ENCODE peak calls at places on chromosomes 3 and 15, in ten cellular contexts. O, G, C, I, F, W, K, E, V and S are unnamed samples.

GRCh38 chr15:22241451-22241850 is 161.1 kb downstream of the OR4M2 start:
- DNase-seq in O (no peak), C (no peak), V (no peak), K (no peak), G (no peak), I (no peak), E (no peak), F (no peak), W (no peak), S (no peak)

GRCh38 chr15:60580650-60581415 is 101.9 kb upstream of the ICE2 start:
- DNase-seq in W (no peak), G (no peak), I (no peak), K (no peak), F (no peak), O (peak; percentile 29), C (no peak), E (no peak), V (no peak), S (no peak)

GRCh38 chr15:90266061-90266431 is 574 bp downstream of the NGRN start:
- DNase-seq in W (peak; percentile 60), I (no peak), O (peak; percentile 70), F (peak; percentile 73), V (peak; percentile 46), C (peak; percentile 48), E (no peak), K (no peak), G (no peak), S (no peak)

GRCh38 chr3:127172670-127173515 is 20.0 kb upstream of the PRR23E start:
- DNase-seq in O (peak; percentile 16), I (peak; percentile 84), E (no peak), C (no peak), F (no peak), G (no peak), V (no peak), W (no peak), K (no peak), S (no peak)

GRCh38 chr15:39362832-39363561 is 217.9 kb upstream of the THBS1 start:
- DNase-seq in O (no peak), F (no peak), W (no peak), E (no peak), K (no peak), V (no peak), G (no peak), I (no peak), C (no peak), S (no peak)

GRCh38 chr15:78355185-78355584 is 15.0 kb downstream of the CRABP1 start:
- DNase-seq in V (no peak), C (no peak), E (no peak), W (no peak), K (no peak), O (no peak), G (no peak), I (peak; percentile 18), F (no peak), S (no peak)

GRCh38 chr3:186002884-186003472 is 65.2 kb upstream of the TRA2B start:
- DNase-seq in I (peak; percentile 40), W (no peak), G (no peak), F (no peak), E (no peak), K (no peak), O (peak; percentile 67), V (peak; percentile 37), C (peak; percentile 33), S (no peak)

GRCh38 chr3:4125576-4125975 is 177.6 kb upstream of the SETMAR start:
- DNase-seq in G (no peak), E (no peak), I (no peak), K (no peak), F (no peak), V (no peak), W (no peak), C (no peak), O (no peak), S (no peak)

GRCh38 chr3:45684327-45684892 is 4.8 kb upstream of the SACM1L start:
- DNase-seq in G (no peak), W (no peak), O (peak; percentile 96), F (no peak), C (no peak), I (no peak), V (no peak), K (peak; percentile 86), E (no peak), S (no peak)

GRCh38 chr3:14721126-14721864 is 46.4 kb downstream of the C3orf20 start:
- DNase-seq in C (no peak), K (no peak), V (no peak), W (no peak), G (no peak), E (no peak), I (no peak), F (no peak), O (no peak), S (no peak)

DNA sequence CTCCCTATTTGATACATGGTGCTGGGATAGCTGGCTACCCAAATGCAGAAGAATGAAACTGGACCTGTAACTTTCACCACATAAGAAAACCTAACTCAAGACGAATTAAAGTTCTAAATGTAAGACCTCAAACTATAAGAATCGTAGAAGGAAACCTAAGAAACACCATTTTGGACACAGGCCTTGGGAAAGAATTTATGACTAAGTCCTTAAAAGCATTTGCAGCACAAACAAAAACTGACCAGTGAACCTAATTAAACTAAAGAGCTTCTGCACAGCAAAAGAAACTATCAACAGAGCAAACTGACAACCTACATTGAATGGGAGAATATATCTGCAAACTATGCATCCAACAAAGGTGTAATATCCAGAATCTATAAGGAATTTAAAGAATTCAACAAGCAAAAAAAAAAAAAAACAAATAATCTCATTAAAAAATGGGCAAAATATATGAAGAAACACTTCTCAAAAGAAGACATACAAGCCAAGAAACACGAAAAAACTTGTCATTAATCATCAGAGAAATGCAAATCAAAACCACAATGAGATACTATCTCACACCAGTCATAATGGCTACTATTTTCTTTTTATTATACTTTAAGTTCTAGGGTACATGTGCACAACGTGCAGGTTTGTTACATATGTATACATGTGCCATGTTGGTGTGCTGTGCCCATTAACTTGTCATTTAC is 37.0 kb downstream of the HDGFL3 start:
- DNase-seq in G (no peak), W (no peak), E (no peak), O (no peak), F (no peak), V (no peak), K (no peak), C (no peak), I (no peak), S (no peak)
- TF ChIP-seq CTCF in G (no peak), W (no peak), E (no peak), O (no peak), F (no peak), V (no peak), K (no peak), C (no peak), I (no peak), S (no peak)

DNA sequence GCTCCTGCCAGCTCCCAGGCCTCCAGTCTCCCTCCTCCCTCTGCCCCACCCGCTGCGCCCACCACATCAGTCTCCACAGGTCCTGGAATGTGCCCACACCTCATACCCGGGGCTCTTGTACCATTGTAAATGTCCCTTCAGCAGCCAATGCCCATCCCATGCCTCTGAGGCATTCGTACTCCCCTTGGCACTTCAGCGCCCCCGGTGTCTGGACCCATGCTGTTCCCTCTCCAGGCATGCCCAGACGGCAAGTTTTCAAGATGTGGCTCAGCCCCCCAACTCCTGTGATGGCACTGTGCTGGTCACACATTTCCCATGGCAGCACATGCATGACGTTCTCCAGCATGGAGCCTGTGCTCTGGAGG is 13.3 kb downstream of the PLXND1 start:
- DNase-seq in V (no peak), E (no peak), W (no peak), F (no peak), G (no peak), C (no peak), K (no peak), O (no peak), I (no peak), S (no peak)
- TF ChIP-seq CTCF in V (no peak), E (no peak), W (no peak), F (no peak), G (no peak), C (no peak), K (no peak), O (peak; percentile 30), I (no peak), S (no peak)

GRCh38 chr3:48188266-48189201 is at the start of gene CDC25A:
- DNase-seq in W (peak; percentile 98), I (peak; percentile 98), E (peak; percentile 83), V (peak; percentile 95), O (peak; percentile 99), F (peak; percentile 98), C (peak; percentile 95), G (peak; percentile 93), K (peak; percentile 99), S (peak; percentile 92)

GRCh38 chr3:48186993-48187578 is 1.1 kb downstream of the CDC25A start:
- DNase-seq in O (no peak), V (peak; percentile 10), K (no peak), F (no peak), C (no peak), E (no peak), I (peak; percentile 20), W (no peak), G (no peak), S (no peak)

GRCh38 chr3:48185129-48185528 is 3.1 kb downstream of the CDC25A start:
- DNase-seq in W (no peak), F (no peak), O (no peak), K (no peak), I (peak; percentile 59), E (no peak), G (no peak), C (no peak), V (no peak), S (no peak)

GRCh38 chr3:48189321-48189720 is 1.1 kb upstream of the CDC25A start:
- DNase-seq in C (no peak), O (no peak), G (no peak), W (no peak), I (peak; percentile 42), K (no peak), V (no peak), F (no peak), E (no peak), S (no peak)

DNA sequence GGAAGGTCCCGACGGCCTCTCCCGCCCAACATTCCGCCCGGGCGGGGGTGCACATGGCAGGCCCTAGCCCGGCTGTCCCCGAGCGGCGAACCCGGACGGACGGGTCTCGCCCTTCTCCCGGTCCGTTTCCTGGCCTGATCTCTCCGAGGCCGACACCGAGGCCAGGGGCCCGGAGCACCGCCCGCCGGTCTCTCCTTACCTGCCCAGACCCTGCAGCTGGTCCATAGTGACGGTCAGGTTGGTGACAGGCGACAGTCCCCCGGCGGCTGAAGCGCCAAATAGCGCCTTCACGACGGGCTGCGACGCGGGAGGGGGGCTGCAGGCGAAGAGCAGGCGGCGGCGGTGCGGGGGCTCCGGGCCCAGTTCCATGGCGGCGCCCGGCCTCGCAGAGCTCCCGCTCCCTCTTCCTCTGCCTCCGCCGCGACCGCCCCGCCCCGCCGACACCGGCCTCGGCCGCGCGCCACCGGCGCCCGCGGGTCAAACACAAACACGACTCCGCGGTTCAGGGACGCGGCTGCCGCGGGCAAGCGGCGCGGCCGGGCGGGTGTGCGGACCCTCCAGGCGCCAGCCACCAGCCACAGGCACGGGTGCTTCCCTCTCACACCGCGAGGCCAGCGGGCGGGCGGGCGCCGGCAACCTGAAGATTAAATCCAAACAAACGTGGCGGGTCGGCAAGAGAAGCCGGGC is 495 bp downstream of the CDC25A start:
- DNase-seq in K (no peak), G (peak; percentile 26), E (no peak), I (peak; percentile 80), O (peak; percentile 39), C (peak; percentile 12), V (no peak), F (no peak), W (peak; percentile 46), S (peak; percentile 41)
- TF ChIP-seq CTCF in K (no peak), G (no peak), E (no peak), I (no peak), O (no peak), C (no peak), V (no peak), F (no peak), W (no peak), S (no peak)

GRCh38 chr3:59809750-59810444 is 760.1 kb upstream of the CFAP20DC start:
- DNase-seq in C (no peak), O (peak; percentile 61), V (peak; percentile 68), F (no peak), W (no peak), G (no peak), I (no peak), E (no peak), K (no peak), S (no peak)
- TF ChIP-seq CTCF in C (no peak), O (peak; percentile 52), V (peak; percentile 58), F (peak; percentile 20), W (peak; percentile 18), G (peak; percentile 26), I (no peak), E (peak; percentile 55), K (no peak), S (peak; percentile 53)